ENCODE peak calls at places on chromosomes 16 and 17, in four cellular contexts. One of them, this sample, is unnamed.

GRCh38 chr17:45435481-45435880 is 2.8 kb upstream of the ARHGAP27 start:
- DNase-seq in astrocyte of the cerebellum: no peak
- DNase-seq in NCI-H1092: no peak
- DNase-seq in thyroid gland: no peak
- DNase-seq in this sample: no peak

GRCh38 chr17:17778308-17779014 is 58.3 kb downstream of the SREBF1 start:
- DNase-seq in astrocyte of the cerebellum: peak
- DNase-seq in NCI-H1092: no peak
- DNase-seq in thyroid gland: peak
- DNase-seq in this sample: no peak

GRCh38 chr16:29974291-29975133 is 844 bp downstream of the TAOK2 start:
- DNase-seq in astrocyte of the cerebellum: no peak
- DNase-seq in NCI-H1092: no peak
- DNase-seq in thyroid gland: peak
- DNase-seq in this sample: no peak

GRCh38 chr17:40598928-40599627 is 33.8 kb upstream of the CCR7 start:
- DNase-seq in astrocyte of the cerebellum: no peak
- DNase-seq in NCI-H1092: no peak
- DNase-seq in thyroid gland: peak
- DNase-seq in this sample: no peak

GRCh38 chr16:27498020-27498419 is 51.7 kb downstream of the GTF3C1 start:
- DNase-seq in astrocyte of the cerebellum: no peak
- DNase-seq in NCI-H1092: no peak
- DNase-seq in thyroid gland: peak
- DNase-seq in this sample: no peak

GRCh38 chr17:17499402-17500145 is 3.4 kb upstream of the RASD1 start:
- DNase-seq in astrocyte of the cerebellum: no peak
- DNase-seq in NCI-H1092: no peak
- DNase-seq in thyroid gland: no peak
- DNase-seq in this sample: no peak

GRCh38 chr16:52203096-52203495 is 343.8 kb downstream of the TOX3 start:
- DNase-seq in astrocyte of the cerebellum: no peak
- DNase-seq in NCI-H1092: no peak
- DNase-seq in thyroid gland: no peak
- DNase-seq in this sample: no peak

GRCh38 chr16:25692734-25693508 is 1.2 kb downstream of the HS3ST4 start:
- DNase-seq in astrocyte of the cerebellum: no peak
- DNase-seq in NCI-H1092: no peak
- DNase-seq in thyroid gland: no peak
- DNase-seq in this sample: no peak

GRCh38 chr16:9340402-9341095 is 249.1 kb downstream of the HAPSTR1 start:
- DNase-seq in astrocyte of the cerebellum: no peak
- DNase-seq in NCI-H1092: no peak
- DNase-seq in thyroid gland: no peak
- DNase-seq in this sample: no peak

GRCh38 chr16:5385115-5385514 is 287.5 kb upstream of the EEF2KMT start:
- DNase-seq in astrocyte of the cerebellum: no peak
- DNase-seq in NCI-H1092: no peak
- DNase-seq in thyroid gland: no peak
- DNase-seq in this sample: no peak

GRCh38 chr17:28497931-28498330 is 8.2 kb upstream of the FOXN1 start:
- DNase-seq in astrocyte of the cerebellum: no peak
- DNase-seq in NCI-H1092: no peak
- DNase-seq in thyroid gland: peak
- DNase-seq in this sample: no peak

GRCh38 chr17:11144358-11145233 is 96.4 kb upstream of the SHISA6 start:
- DNase-seq in astrocyte of the cerebellum: no peak
- DNase-seq in NCI-H1092: no peak
- DNase-seq in thyroid gland: peak
- DNase-seq in this sample: no peak

GRCh38 chr16:28494141-28494851 is at the start of gene APOBR:
- DNase-seq in astrocyte of the cerebellum: no peak
- DNase-seq in NCI-H1092: no peak
- DNase-seq in thyroid gland: no peak
- DNase-seq in this sample: no peak

GRCh38 chr16:54934536-54935410 is 4.1 kb downstream of the IRX5 start:
- DNase-seq in astrocyte of the cerebellum: no peak
- DNase-seq in NCI-H1092: no peak
- DNase-seq in thyroid gland: no peak
- DNase-seq in this sample: no peak

GRCh38 chr17:65609749-65610148 is 48.3 kb upstream of the AXIN2 start:
- DNase-seq in astrocyte of the cerebellum: no peak
- DNase-seq in NCI-H1092: no peak
- DNase-seq in thyroid gland: no peak
- DNase-seq in this sample: no peak

GRCh38 chr17:65557349-65558310 is 3.8 kb downstream of the AXIN2 start:
- DNase-seq in astrocyte of the cerebellum: peak
- DNase-seq in NCI-H1092: no peak
- DNase-seq in thyroid gland: peak
- DNase-seq in this sample: no peak

GRCh38 chr17:77610518-77610893 is 348.0 kb upstream of the TNRC6C start:
- DNase-seq in astrocyte of the cerebellum: no peak
- DNase-seq in NCI-H1092: no peak
- DNase-seq in thyroid gland: no peak
- DNase-seq in this sample: no peak

GRCh38 chr16:9870962-9871361 is 311.3 kb downstream of the GRIN2A start:
- DNase-seq in astrocyte of the cerebellum: no peak
- DNase-seq in NCI-H1092: no peak
- DNase-seq in thyroid gland: no peak
- DNase-seq in this sample: no peak